ENCODE peak calls at places on chromosome 13, in ten cellular contexts. P is uterus; Q is CD8-positive, alpha-beta memory T cell; C is cardiac muscle cell; U is aorta; J is AG04450; D is adrenal gland; H is heart left ventricle; Z is tibial nerve; W is neural progenitor cell. O is an unnamed sample.

GRCh38 chr13:67230774-67231480 is 791 bp upstream of the PCDH9 start:
- DNase-seq in P (peak), Q (peak), C (peak), U (peak), J (peak), D (peak), H (peak), Z (peak), W (peak), O (no peak)

GRCh38 chr13:88281846-88282245 is 610.7 kb downstream of the SLITRK5 start:
- DNase-seq in P (no peak), Q (no peak), C (no peak), U (no peak), J (no peak), D (no peak), H (no peak), Z (no peak), W (no peak), O (no peak)

GRCh38 chr13:53254495-53254894 is 225.9 kb downstream of the OLFM4 start:
- DNase-seq in P (no peak), Q (no peak), C (peak), U (no peak), J (no peak), D (no peak), H (no peak), Z (no peak), W (peak), O (no peak)

GRCh38 chr13:33610471-33611015 is 207.4 kb upstream of the RFC3 start:
- DNase-seq in P (no peak), Q (peak), C (no peak), U (peak), J (no peak), D (peak), H (peak), Z (no peak), W (peak), O (peak)

GRCh38 chr13:49580980-49581680 is 4.2 kb downstream of the RCBTB1 start:
- DNase-seq in P (no peak), Q (no peak), C (no peak), U (no peak), J (no peak), D (no peak), H (no peak), Z (no peak), W (no peak), O (no peak)

GRCh38 chr13:22126433-22127021 is 455.7 kb downstream of the FGF9 start:
- DNase-seq in P (no peak), Q (no peak), C (no peak), U (no peak), J (no peak), D (no peak), H (no peak), Z (no peak), W (no peak), O (no peak)

GRCh38 chr13:109938255-109938936 is 152.0 kb upstream of the IRS2 start:
- DNase-seq in P (peak), Q (no peak), C (no peak), U (no peak), J (peak), D (no peak), H (no peak), Z (no peak), W (no peak), O (no peak)

GRCh38 chr13:40631605-40632004 is 34.8 kb downstream of the FOXO1 start:
- DNase-seq in P (no peak), Q (no peak), C (no peak), U (no peak), J (no peak), D (no peak), H (no peak), Z (no peak), W (no peak), O (no peak)

GRCh38 chr13:94620286-94620896 is 18.7 kb downstream of the GPR180 start:
- DNase-seq in P (no peak), Q (no peak), C (peak), U (no peak), J (no peak), D (no peak), H (no peak), Z (no peak), W (peak), O (no peak)

GRCh38 chr13:43095771-43096719 is 72.7 kb downstream of the DNAJC15 start:
- DNase-seq in P (no peak), Q (no peak), C (no peak), U (no peak), J (no peak), D (no peak), H (no peak), Z (no peak), W (no peak), O (no peak)

GRCh38 chr13:75691183-75691582 is 55.1 kb downstream of the LMO7 start:
- DNase-seq in P (no peak), Q (no peak), C (no peak), U (no peak), J (no peak), D (no peak), H (no peak), Z (no peak), W (no peak), O (no peak)

GRCh38 chr13:44816701-44817684 is 172.3 kb downstream of the NUFIP1 start:
- DNase-seq in P (no peak), Q (no peak), C (no peak), U (no peak), J (no peak), D (no peak), H (no peak), Z (no peak), W (no peak), O (no peak)

GRCh38 chr13:104315606-104316005 is 1249.4 kb upstream of the SLC10A2 start:
- DNase-seq in P (no peak), Q (no peak), C (no peak), U (no peak), J (peak), D (no peak), H (no peak), Z (no peak), W (no peak), O (no peak)

GRCh38 chr13:74288361-74288911 is 154.2 kb upstream of the KLF12 start:
- DNase-seq in P (peak), Q (peak), C (peak), U (peak), J (no peak), D (no peak), H (peak), Z (no peak), W (peak), O (no peak)

GRCh38 chr13:75079226-75079625 is 402.7 kb downstream of the TBC1D4 start:
- DNase-seq in P (no peak), Q (no peak), C (no peak), U (no peak), J (peak), D (no peak), H (no peak), Z (no peak), W (no peak), O (no peak)

GRCh38 chr13:61777281-61777680 is 361.6 kb upstream of the PCDH20 start:
- DNase-seq in P (no peak), Q (no peak), C (no peak), U (no peak), J (no peak), D (no peak), H (no peak), Z (no peak), W (peak), O (no peak)

GRCh38 chr13:70375718-70376117 is 267.5 kb upstream of the KLHL1 start:
- DNase-seq in P (no peak), Q (no peak), C (no peak), U (no peak), J (no peak), D (no peak), H (no peak), Z (no peak), W (peak), O (no peak)

GRCh38 chr13:113114511-113115362 is 7.9 kb upstream of the F10 start:
- DNase-seq in P (no peak), Q (no peak), C (no peak), U (no peak), J (no peak), D (peak), H (no peak), Z (no peak), W (no peak), O (no peak)

GRCh38 chr13:21138561-21138960 is 37.8 kb downstream of the SKA3 start:
- DNase-seq in P (no peak), Q (no peak), C (no peak), U (no peak), J (no peak), D (no peak), H (no peak), Z (no peak), W (no peak), O (no peak)

GRCh38 chr13:78193853-78194252 is 275.2 kb upstream of the EDNRB start:
- DNase-seq in P (no peak), Q (no peak), C (no peak), U (no peak), J (no peak), D (no peak), H (no peak), Z (no peak), W (no peak), O (no peak)

GRCh38 chr13:107838592-107839161 is 376.7 kb downstream of the LIG4 start:
- DNase-seq in P (no peak), Q (no peak), C (no peak), U (no peak), J (no peak), D (no peak), H (no peak), Z (no peak), W (no peak), O (no peak)

GRCh38 chr13:73060251-73061160 is 1.7 kb downstream of the KLF5 start:
- DNase-seq in P (peak), Q (no peak), C (no peak), U (peak), J (peak), D (no peak), H (no peak), Z (no peak), W (peak), O (no peak)

GRCh38 chr13:91922969-91923592 is 524.7 kb downstream of the GPC5 start:
- DNase-seq in P (no peak), Q (no peak), C (peak), U (no peak), J (no peak), D (no peak), H (no peak), Z (no peak), W (peak), O (no peak)

GRCh38 chr13:98533912-98534311 is 43.0 kb downstream of the STK24 start:
- DNase-seq in P (no peak), Q (no peak), C (no peak), U (no peak), J (no peak), D (no peak), H (no peak), Z (no peak), W (no peak), O (no peak)

GRCh38 chr13:98536729-98537128 is 40.2 kb downstream of the STK24 start:
- DNase-seq in P (no peak), Q (no peak), C (no peak), U (no peak), J (no peak), D (no peak), H (no peak), Z (no peak), W (no peak), O (no peak)

GRCh38 chr13:98537306-98537705 is 39.6 kb downstream of the STK24 start:
- DNase-seq in P (no peak), Q (no peak), C (no peak), U (no peak), J (no peak), D (no peak), H (no peak), Z (no peak), W (no peak), O (no peak)

GRCh38 chr13:98535501-98536357 is 41.2 kb downstream of the STK24 start:
- DNase-seq in P (no peak), Q (no peak), C (no peak), U (no peak), J (no peak), D (no peak), H (no peak), Z (no peak), W (no peak), O (no peak)

DNA sequence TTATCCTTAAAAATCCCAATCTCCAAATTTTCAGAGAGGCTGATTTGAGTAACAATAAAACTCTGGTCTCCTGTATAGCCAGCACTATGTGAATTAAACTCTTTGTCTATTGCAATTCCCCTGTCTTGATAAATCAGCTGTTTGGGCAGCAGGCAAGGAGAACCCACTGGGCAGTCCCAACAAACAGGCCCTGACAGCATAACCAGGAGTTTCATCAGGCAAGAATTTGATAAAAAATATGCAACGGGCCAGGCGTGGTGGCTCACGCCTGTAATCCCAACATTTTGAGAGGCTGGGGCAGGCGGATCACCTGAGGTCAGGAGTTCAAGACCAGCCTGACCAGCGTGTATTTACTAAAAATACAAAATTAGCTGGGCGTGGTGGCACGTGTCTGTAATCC is 42.1 kb downstream of the STK24 start:
- DNase-seq in P (no peak), Q (no peak), C (no peak), U (no peak), J (no peak), D (no peak), H (no peak), Z (no peak), W (no peak), O (no peak)
- H3K27ac ChIP-seq in P (no peak), Q (no peak), C (no peak), U (no peak), J (no peak), D (no peak), H (no peak), Z (no peak), W (no peak), O (no peak)

GRCh38 chr13:46104868-46105267 is at the start of gene CPB2:
- DNase-seq in P (no peak), Q (no peak), C (no peak), U (no peak), J (no peak), D (no peak), H (no peak), Z (no peak), W (no peak), O (no peak)
- H3K4me3 ChIP-seq in P (no peak), Q (no peak), C (no peak), U (no peak), J (no peak), D (no peak), H (no peak), Z (no peak), W (no peak), O (no peak)

DNA sequence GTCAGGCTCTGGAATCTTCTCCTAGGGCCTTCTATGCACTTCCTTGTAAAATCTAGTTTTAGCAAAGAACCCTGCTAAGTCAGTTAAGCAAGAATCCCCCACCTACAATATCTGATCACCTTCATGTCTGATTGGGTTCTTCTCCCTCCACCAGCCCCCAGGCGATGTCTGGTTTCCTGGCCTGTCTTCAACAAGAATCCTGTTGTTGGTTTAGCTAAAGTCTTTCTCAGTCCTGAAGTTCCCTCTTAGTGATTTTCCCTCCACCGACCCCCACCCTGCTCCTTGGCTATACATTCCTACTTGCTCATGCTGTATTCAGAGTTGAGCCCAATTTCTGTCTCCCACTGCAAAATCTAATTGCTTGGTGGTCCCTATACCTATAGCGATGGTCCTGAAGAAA is 35.2 kb upstream of the SLC46A3 start:
- DNase-seq in P (no peak), Q (no peak), C (no peak), U (no peak), J (no peak), D (no peak), H (no peak), Z (no peak), W (no peak), O (no peak)
- H3K27ac ChIP-seq in P (peak), Q (no peak), C (peak), U (peak), J (peak), D (no peak), H (peak), Z (no peak), W (no peak), O (no peak)

GRCh38 chr13:19860884-19861655 is 2.4 kb downstream of the ZMYM5 start:
- DNase-seq in P (no peak), Q (no peak), C (no peak), U (peak), J (no peak), D (peak), H (no peak), Z (no peak), W (peak), O (peak)
- H3K4me3 ChIP-seq in P (no peak), Q (peak), C (no peak), U (no peak), J (peak), D (peak), H (peak), Z (peak), W (peak), O (no peak)

GRCh38 chr13:34749046-34749445 is 193.0 kb upstream of the NBEA start:
- DNase-seq in P (no peak), Q (no peak), C (no peak), U (no peak), J (no peak), D (no peak), H (no peak), Z (no peak), W (no peak), O (no peak)

GRCh38 chr13:34750078-34750703 is 191.9 kb upstream of the NBEA start:
- DNase-seq in P (peak), Q (no peak), C (peak), U (no peak), J (no peak), D (no peak), H (peak), Z (no peak), W (peak), O (no peak)

GRCh38 chr13:34747507-34747906 is 194.6 kb upstream of the NBEA start:
- DNase-seq in P (no peak), Q (no peak), C (no peak), U (no peak), J (no peak), D (no peak), H (no peak), Z (no peak), W (no peak), O (no peak)

GRCh38 chr13:34748078-34748477 is 194.0 kb upstream of the NBEA start:
- DNase-seq in P (peak), Q (no peak), C (no peak), U (no peak), J (no peak), D (peak), H (no peak), Z (no peak), W (no peak), O (no peak)

GRCh38 chr13:34748561-34748960 is 193.5 kb upstream of the NBEA start:
- DNase-seq in P (no peak), Q (no peak), C (no peak), U (no peak), J (no peak), D (no peak), H (no peak), Z (no peak), W (no peak), O (no peak)
- H3K27ac ChIP-seq in P (peak), Q (no peak), C (no peak), U (no peak), J (no peak), D (no peak), H (peak), Z (no peak), W (no peak), O (no peak)

DNA sequence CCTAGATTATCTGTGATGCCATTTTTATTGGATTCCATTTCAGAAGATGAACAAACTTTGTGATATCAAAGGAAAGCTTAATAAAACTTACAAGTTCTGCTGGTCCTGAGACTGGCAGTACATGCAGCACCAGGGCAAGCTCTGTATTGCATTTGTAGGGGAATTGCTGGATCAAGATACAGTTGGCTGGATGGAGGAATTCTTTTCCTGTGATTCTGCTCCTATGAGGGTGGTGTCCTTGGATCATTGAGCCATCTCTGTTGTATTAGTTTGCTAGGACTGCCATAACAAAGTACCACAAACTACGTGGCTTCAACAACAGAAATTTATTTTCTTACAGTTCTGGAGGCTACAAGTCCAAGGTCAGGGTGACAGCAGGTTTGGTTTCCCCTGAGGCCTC is 33.9 kb upstream of the CSNK1A1L start:
- DNase-seq in P (no peak), Q (no peak), C (no peak), U (no peak), J (no peak), D (no peak), H (no peak), Z (no peak), W (no peak), O (no peak)
- H3K4me3 ChIP-seq in P (no peak), Q (no peak), C (no peak), U (no peak), J (no peak), D (no peak), H (no peak), Z (no peak), W (no peak), O (no peak)

GRCh38 chr13:24272452-24273161 is 36.8 kb upstream of the C1QTNF9 start:
- DNase-seq in P (peak), Q (no peak), C (no peak), U (no peak), J (no peak), D (peak), H (no peak), Z (no peak), W (no peak), O (no peak)
- H3K27ac ChIP-seq in P (peak), Q (peak), C (peak), U (peak), J (peak), D (peak), H (peak), Z (peak), W (no peak), O (peak)